ENCODE peak calls at places on chromosomes 4 and X, in six cellular contexts. S is WTC11, R is B cell, F is adrenal gland, Q is HFF-Myc, Z is testis. T is an unnamed sample.

GRCh38 chrX:48475295-48475694 is 704 bp upstream of the FTSJ1 start:
- DNase-seq in F (no peak), Z (no peak), S (no peak), Q (no peak), R (no peak), T (no peak)

GRCh38 chrX:74179936-74180454 is 124.0 kb upstream of the ZCCHC13 start:
- DNase-seq in S (no peak), R (no peak), Z (no peak), Q (no peak), F (no peak), T (no peak)

GRCh38 chr4:25425361-25425760 is 48.3 kb downstream of the ANAPC4 start:
- DNase-seq in R (no peak), Z (no peak), F (no peak), S (no peak), Q (no peak), T (no peak)

GRCh38 chr4:110586137-110586850 is 36.6 kb downstream of the PITX2 start:
- DNase-seq in F (no peak), R (no peak), Q (peak), S (no peak), Z (no peak), T (peak)

GRCh38 chr4:105994061-105994460 is 98.8 kb downstream of the NPNT start:
- DNase-seq in R (no peak), Z (peak), Q (no peak), F (no peak), S (no peak), T (no peak)

GRCh38 chr4:60737858-60738257 is 462.3 kb upstream of the ADGRL3 start:
- DNase-seq in Z (no peak), Q (no peak), R (no peak), F (no peak), S (no peak), T (no peak)

GRCh38 chrX:41258871-41259270 is 75.1 kb upstream of the DDX3X start:
- DNase-seq in F (no peak), Q (no peak), S (no peak), Z (no peak), R (no peak), T (no peak)

GRCh38 chr4:18292411-18292810 is 270.9 kb upstream of the LCORL start:
- DNase-seq in R (no peak), Z (no peak), Q (no peak), S (no peak), F (no peak), T (no peak)

GRCh38 chr4:186081202-186081807 is 12.3 kb downstream of the TLR3 start:
- DNase-seq in F (no peak), R (no peak), Z (no peak), Q (no peak), S (peak), T (no peak)

GRCh38 chr4:610411-611261 is 14.7 kb upstream of the PDE6B start:
- DNase-seq in S (no peak), Z (no peak), F (peak), R (no peak), Q (peak), T (no peak)

GRCh38 chr4:12852338-12853307 is 631.5 kb downstream of the RAB28 start:
- DNase-seq in Q (peak), S (no peak), Z (no peak), F (peak), R (no peak), T (peak)

GRCh38 chrX:140712413-140713173 is 3.0 kb downstream of the LINC00632 start:
- DNase-seq in F (peak), Z (peak), S (peak), R (no peak), Q (peak), T (no peak)

GRCh38 chrX:49166914-49167739 is 4.6 kb downstream of the MAGIX start:
- DNase-seq in S (no peak), Z (peak), Q (no peak), R (peak), F (peak), T (no peak)

GRCh38 chrX:111447298-111447697 is 35.3 kb upstream of the DCX start:
- DNase-seq in S (peak), Z (peak), Q (no peak), R (no peak), F (no peak), T (peak)

GRCh38 chr4:2059726-2060577 is 825 bp downstream of the NAT8L start:
- DNase-seq in S (no peak), R (no peak), Z (no peak), Q (no peak), F (no peak), T (no peak)

GRCh38 chr4:165133150-165133549 is 20.5 kb upstream of the TMEM192 start:
- DNase-seq in R (no peak), S (no peak), Z (no peak), Q (no peak), F (no peak), T (no peak)

GRCh38 chr4:77797239-77797638 is 21.9 kb downstream of the CNOT6L start:
- DNase-seq in S (no peak), Z (no peak), F (no peak), R (no peak), Q (no peak), T (no peak)

GRCh38 chrX:138191998-138192397 is 519.5 kb downstream of the FGF13 start:
- DNase-seq in F (peak), R (no peak), S (peak), Z (peak), Q (no peak), T (peak)
- TF ChIP-seq CTCF in F (no peak), R (no peak), S (peak), Z (no peak), Q (no peak), T (peak)

GRCh38 chr4:81214144-81214517 is 891 bp downstream of the PRKG2 start:
- DNase-seq in S (no peak), R (no peak), Z (no peak), Q (no peak), F (no peak), T (no peak)

GRCh38 chr4:81215936-81216335 is 914 bp upstream of the PRKG2 start:
- DNase-seq in Q (no peak), F (no peak), S (no peak), R (no peak), Z (no peak), T (no peak)

GRCh38 chr4:81213671-81214070 is 1.4 kb downstream of the PRKG2 start:
- DNase-seq in Z (no peak), Q (no peak), S (no peak), R (no peak), F (no peak), T (no peak)

GRCh38 chr4:81215219-81215892 is at the start of gene PRKG2:
- DNase-seq in Q (no peak), S (peak), F (no peak), Z (peak), R (no peak), T (no peak)

DNA sequence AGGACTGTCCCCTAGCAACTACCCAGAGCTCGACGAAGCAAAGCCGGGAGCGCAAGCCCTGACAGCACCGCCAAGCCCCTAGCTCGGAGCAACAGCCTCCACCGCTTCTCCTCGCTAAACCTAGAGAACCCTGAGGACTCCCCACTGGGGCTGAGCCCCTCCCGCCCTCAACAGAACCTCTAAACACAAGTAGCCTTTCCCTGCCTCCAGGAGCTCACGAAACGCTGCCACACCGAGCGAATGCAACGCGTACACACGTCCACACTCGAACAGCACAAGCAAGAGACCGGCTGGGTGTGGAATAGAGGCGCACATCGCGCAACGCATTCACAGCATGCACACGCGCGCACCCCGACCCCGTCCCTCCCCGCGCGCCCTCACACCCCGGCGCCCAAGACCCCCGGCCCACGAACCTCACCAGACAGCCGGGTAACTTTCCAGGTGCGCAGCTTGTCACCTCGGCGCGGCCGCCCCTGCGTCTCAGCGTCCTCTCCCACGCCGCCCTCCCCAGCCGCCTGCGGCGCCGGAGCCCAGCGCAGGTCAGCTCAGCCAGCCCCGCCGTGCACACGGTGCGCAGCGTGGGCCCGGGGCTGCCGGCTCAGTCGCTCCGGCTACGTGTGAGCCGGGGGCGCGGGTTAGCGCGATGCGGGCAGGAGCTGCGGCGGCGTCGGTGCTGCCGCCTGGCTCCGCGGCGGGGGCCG is 354 bp downstream of the PRKG2 start:
- DNase-seq in S (peak), Z (peak), R (no peak), Q (no peak), F (no peak), T (no peak)
- TF ChIP-seq CTCF in S (no peak), Z (no peak), R (no peak), Q (no peak), F (no peak), T (no peak)

GRCh38 chr4:16685536-16685935 is 212.9 kb downstream of the LDB2 start:
- DNase-seq in F (no peak), R (no peak), S (no peak), Z (no peak), Q (no peak), T (no peak)
- TF ChIP-seq CTCF in F (no peak), R (no peak), S (no peak), Z (no peak), Q (no peak), T (no peak)

DNA sequence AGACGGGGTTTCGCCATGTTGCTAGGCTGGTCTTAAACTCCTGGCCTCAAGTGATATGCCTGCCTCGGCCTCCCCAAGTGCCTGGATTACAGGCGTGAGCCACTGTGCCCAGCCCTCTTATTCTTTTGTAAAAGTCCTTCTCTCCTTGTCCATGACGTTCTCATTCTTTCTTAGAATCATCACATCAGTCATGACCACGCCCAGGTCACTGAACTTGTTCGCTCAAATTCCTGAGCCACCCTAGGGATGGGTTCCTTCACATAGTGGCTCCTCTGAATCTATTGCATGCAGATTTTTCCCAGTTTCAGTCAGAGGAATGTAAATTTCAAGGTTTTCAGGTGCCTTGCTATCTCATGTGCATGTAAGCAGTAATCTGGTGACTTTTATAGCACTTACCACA is 15.7 kb downstream of the JADE1 start:
- DNase-seq in S (no peak), R (no peak), Q (no peak), F (no peak), Z (no peak), T (no peak)
- TF ChIP-seq CTCF in S (no peak), R (no peak), Q (no peak), F (no peak), Z (no peak), T (no peak)

DNA sequence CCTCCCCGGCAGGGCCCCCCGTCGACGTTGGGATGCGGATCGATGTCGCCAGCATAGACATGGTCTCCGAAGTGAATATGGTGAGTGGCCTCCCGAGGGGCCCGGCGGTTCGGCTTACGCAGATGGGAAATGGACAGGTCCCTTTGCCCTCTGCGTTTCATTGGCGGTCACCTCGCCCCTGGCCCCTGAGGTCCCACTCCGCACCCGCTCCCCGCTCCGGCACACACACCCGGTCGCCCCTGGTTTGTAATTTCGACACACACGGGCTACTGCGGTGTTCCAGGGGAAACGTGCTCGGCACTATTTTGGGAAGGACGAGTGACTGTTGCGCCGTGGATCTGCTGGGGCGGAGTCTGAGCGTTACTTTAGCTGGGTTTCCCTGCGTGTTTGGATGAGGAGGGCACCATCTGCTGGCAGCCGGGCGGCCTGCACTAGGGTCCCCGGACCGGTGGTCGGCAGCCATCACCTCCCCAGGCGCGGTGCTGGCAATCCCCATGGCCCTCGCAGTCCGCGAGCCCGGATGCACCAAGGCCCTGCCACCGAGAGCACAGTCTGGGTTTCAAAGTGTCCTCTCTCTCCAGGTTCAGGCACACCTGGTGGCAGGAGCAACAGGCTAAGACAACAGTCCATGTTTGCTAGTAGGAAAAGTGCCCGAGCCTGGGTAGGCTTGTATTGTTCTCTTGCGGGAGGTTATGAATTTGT is 1.2 kb downstream of the GABRB1 start:
- DNase-seq in R (no peak), Z (peak), Q (peak), S (peak), F (peak), T (peak)
- TF ChIP-seq CTCF in R (no peak), Z (peak), Q (peak), S (peak), F (no peak), T (peak)

GRCh38 chrX:92232182-92232581 is 453.0 kb downstream of the PCDH11X start:
- DNase-seq in F (no peak), S (no peak), Z (no peak), R (no peak), Q (no peak), T (no peak)
- TF ChIP-seq CTCF in F (peak), S (peak), Z (no peak), R (no peak), Q (no peak), T (no peak)

T was measured in GM13976.